ENCODE peak calls at places on chromosomes 4 and X, in ten cellular contexts. I, L, P, O, H, C, F, G, R and T are unnamed samples.
A peak's percentile ranks its signal among the peaks of the same experiment; 100 is the strongest.

GRCh38 chr4:28879178-28879577 is 1841.0 kb upstream of the PCDH7 start:
- DNase-seq in O (no peak), H (no peak), P (no peak), I (no peak), L (no peak), R (no peak), G (no peak), F (no peak), C (no peak), T (no peak)

GRCh38 chrX:39759526-39760224 is 338.1 kb downstream of the BCOR start:
- DNase-seq in P (peak; percentile 68), L (peak; percentile 66), I (no peak), C (no peak), R (no peak), G (no peak), F (peak; percentile 84), O (no peak), H (peak; percentile 44), T (peak; percentile 46)

GRCh38 chrX:41335590-41336331 is 1.8 kb downstream of the DDX3X start:
- DNase-seq in H (no peak), L (no peak), I (peak; percentile 51), C (no peak), P (peak; percentile 22), O (no peak), R (no peak), F (peak; percentile 50), G (no peak), T (no peak)

GRCh38 chr4:35900608-35901243 is 343.6 kb downstream of the ARAP2 start:
- DNase-seq in L (no peak), P (no peak), H (no peak), C (no peak), O (no peak), F (no peak), G (no peak), I (no peak), R (no peak), T (no peak)

GRCh38 chrX:14243823-14244222 is 214.1 kb upstream of the GEMIN8 start:
- DNase-seq in R (no peak), L (no peak), P (no peak), H (no peak), C (no peak), O (no peak), F (no peak), G (no peak), I (no peak), T (no peak)

GRCh38 chrX:41808042-41808441 is 84.1 kb downstream of the GPR82 start:
- DNase-seq in H (no peak), I (no peak), L (peak; percentile 72), O (no peak), C (no peak), F (no peak), P (no peak), R (no peak), G (no peak), T (no peak)

GRCh38 chrX:46327229-46328081 is 217.8 kb downstream of the ZNF674 start:
- DNase-seq in I (no peak), O (no peak), L (peak; percentile 55), G (no peak), F (peak; percentile 86), R (no peak), H (no peak), P (peak; percentile 75), C (no peak), T (no peak)

GRCh38 chrX:152861116-152861515 is 30.3 kb downstream of the NSDHL start:
- DNase-seq in L (peak; percentile 3), H (no peak), F (peak; percentile 9), I (no peak), G (no peak), C (no peak), P (no peak), O (no peak), R (no peak), T (no peak)

GRCh38 chr4:13641084-13641483 is 13.6 kb upstream of the BOD1L1 start:
- DNase-seq in P (no peak), H (no peak), G (no peak), L (no peak), I (no peak), R (no peak), O (no peak), F (no peak), C (no peak), T (no peak)

GRCh38 chr4:88953400-88953799 is 103.6 kb downstream of the FAM13A start:
- DNase-seq in C (no peak), G (no peak), H (no peak), O (no peak), R (no peak), P (no peak), F (no peak), I (no peak), L (peak; percentile 46), T (no peak)

GRCh38 chr4:141636771-141637460 is 533 bp downstream of the IL15 start:
- DNase-seq in G (peak; percentile 18), F (peak; percentile 63), R (peak; percentile 62), L (peak; percentile 57), P (peak; percentile 72), I (peak; percentile 47), C (no peak), O (no peak), H (peak; percentile 15), T (no peak)